ENCODE peak calls at places on chromosome 1, in nine cellular contexts. C, S, X, R, I, O, T, D and E are unnamed samples. For H3K4me1, the result is how much of the 10 kb centered on the place peaks cover.

GRCh38 chr1:151346082-151346768 is 827 bp downstream of the RFX5 start:
- DNase-seq in I (no peak), O (no peak), T (no peak), S (no peak), C (no peak), R (no peak), D (no peak), X (no peak), E (no peak)

GRCh38 chr1:23450894-23451293 is 26.3 kb upstream of the TCEA3 start:
- DNase-seq in O (no peak), D (no peak), T (no peak), S (no peak), I (no peak), X (no peak), C (no peak), R (no peak), E (no peak)

GRCh38 chr1:78604643-78605042 is 15.6 kb upstream of the IFI44L start:
- DNase-seq in C (no peak), I (no peak), D (no peak), X (no peak), R (no peak), O (no peak), S (no peak), T (no peak), E (no peak)

GRCh38 chr1:152486400-152487006 is 24.1 kb upstream of the LCE5A start:
- DNase-seq in C (no peak), T (no peak), I (no peak), X (no peak), O (no peak), S (no peak), D (no peak), R (no peak), E (no peak)

GRCh38 chr1:212561501-212561931 is 47.0 kb upstream of the ATF3 start:
- DNase-seq in D (no peak), T (no peak), C (no peak), R (no peak), X (no peak), I (no peak), S (no peak), O (no peak), E (no peak)

GRCh38 chr1:31617917-31618746 is 643 bp downstream of the HCRTR1 start:
- DNase-seq in S (peak), D (no peak), C (peak), O (no peak), R (no peak), I (peak), T (peak), X (peak), E (peak)

GRCh38 chr1:184483101-184483813 is 96.4 kb downstream of the C1orf21 start:
- DNase-seq in O (no peak), S (peak), C (peak), X (no peak), R (no peak), T (no peak), I (no peak), D (no peak), E (peak)

GRCh38 chr1:51570063-51570720 is 46.7 kb upstream of the OSBPL9 start:
- DNase-seq in T (no peak), X (no peak), C (no peak), D (no peak), S (no peak), R (no peak), O (no peak), I (no peak), E (no peak)

GRCh38 chr1:6854166-6854565 is 68.9 kb downstream of the CAMTA1 start:
- DNase-seq in D (no peak), S (no peak), R (no peak), I (no peak), T (no peak), X (no peak), O (no peak), C (no peak), E (no peak)

GRCh38 chr1:202158810-202159533 is 1.4 kb downstream of the PTPN7 start:
- DNase-seq in R (no peak), S (no peak), X (peak), T (no peak), O (no peak), C (no peak), I (no peak), D (peak), E (no peak)

GRCh38 chr1:9825101-9826074 is 1.6 kb upstream of the CLSTN1 start:
- DNase-seq in I (peak), S (peak), R (peak), T (no peak), C (peak), X (peak), O (peak), D (peak), E (peak)

GRCh38 chr1:180421614-180422013 is 80.8 kb downstream of the ACBD6 start:
- DNase-seq in X (no peak), R (no peak), S (no peak), C (no peak), T (no peak), D (no peak), I (no peak), O (no peak), E (no peak)

GRCh38 chr1:181356505-181357340 is 126.6 kb upstream of the CACNA1E start:
- DNase-seq in R (no peak), O (no peak), C (no peak), I (no peak), S (no peak), X (no peak), T (no peak), D (no peak), E (no peak)

GRCh38 chr1:151728151-151728711 is 6.9 kb downstream of the RIIAD1 start:
- DNase-seq in I (no peak), X (no peak), S (no peak), R (no peak), D (no peak), C (peak), O (no peak), T (no peak), E (no peak)

GRCh38 chr1:168714012-168714411 is 15.0 kb downstream of the DPT start:
- DNase-seq in T (no peak), I (no peak), S (no peak), O (no peak), X (no peak), C (no peak), D (no peak), R (no peak), E (no peak)

GRCh38 chr1:238281418-238281817 is 390.7 kb upstream of the ZP4 start:
- DNase-seq in S (no peak), R (no peak), I (no peak), D (no peak), X (no peak), T (no peak), O (no peak), C (no peak), E (no peak)

GRCh38 chr1:54377040-54377691 is 29.0 kb downstream of the SSBP3 start:
- DNase-seq in X (no peak), D (no peak), C (no peak), I (no peak), R (no peak), T (no peak), S (peak), O (no peak), E (peak)

GRCh38 chr1:243798726-243799125 is 51.3 kb downstream of the AKT3 start:
- DNase-seq in X (no peak), I (no peak), T (no peak), C (no peak), R (no peak), O (no peak), D (no peak), S (no peak), E (no peak)

GRCh38 chr1:177620636-177621190 is 349.1 kb downstream of the SEC16B start:
- DNase-seq in T (no peak), C (no peak), D (no peak), R (no peak), S (no peak), X (no peak), O (no peak), I (no peak), E (no peak)

GRCh38 chr1:21607549-21608529 is 61.3 kb downstream of the RAP1GAP start:
- DNase-seq in X (peak), D (peak), R (peak), C (peak), S (peak), O (peak), I (peak), T (peak), E (peak)

GRCh38 chr1:113390871-113391642 is 742 bp downstream of the MAGI3 start:
- DNase-seq in T (peak), C (peak), D (peak), O (no peak), X (peak), S (peak), R (no peak), I (peak), E (peak)

GRCh38 chr1:20729155-20729931 is 3.2 kb downstream of the SH2D5 start:
- DNase-seq in C (no peak), R (no peak), X (no peak), I (peak), D (peak), O (no peak), S (no peak), T (no peak), E (no peak)

GRCh38 chr1:180923024-180923841 is 10.5 kb downstream of the KIAA1614 start:
- DNase-seq in S (no peak), C (no peak), I (no peak), O (peak), X (no peak), D (no peak), T (no peak), R (peak), E (no peak)

DNA sequence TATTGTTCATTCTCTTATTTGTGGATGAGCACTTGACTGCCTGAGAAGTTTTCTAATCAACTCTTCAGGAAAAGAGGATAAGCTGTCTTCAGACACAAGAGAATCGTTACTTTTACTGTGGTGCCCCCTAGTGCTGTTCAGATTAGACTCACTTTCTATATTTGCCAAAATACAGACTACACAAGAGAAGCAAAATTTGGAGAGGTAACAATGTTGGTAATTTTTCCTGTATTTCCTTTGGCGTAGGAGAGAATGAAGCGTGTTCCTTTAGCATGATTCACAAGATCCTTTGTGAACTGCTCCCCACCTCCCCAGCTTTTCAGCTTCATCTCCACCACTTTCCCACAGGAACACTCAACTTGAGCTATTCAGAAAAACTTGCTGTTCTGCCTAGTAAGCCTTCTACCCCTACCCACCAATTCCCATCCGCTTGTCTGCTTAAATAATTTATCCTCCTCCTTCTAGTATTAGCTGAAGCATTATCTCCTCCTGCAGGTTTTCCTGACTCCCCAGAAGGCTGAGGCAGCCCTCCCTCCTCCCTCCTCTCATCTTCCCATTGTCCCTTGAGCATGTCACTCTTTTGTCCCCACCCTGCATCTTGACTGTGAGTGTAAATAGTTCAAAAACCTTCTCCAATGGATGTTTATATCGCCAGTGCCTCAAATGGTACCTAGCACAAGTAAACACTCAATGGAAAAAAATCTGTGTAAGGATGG is 4.5 kb downstream of the TNFSF4 start:
- DNase-seq in O (no peak), R (no peak), C (no peak), D (no peak), X (no peak), I (no peak), S (no peak), T (peak), E (peak)
- H3K4me1 ChIP-seq in O (under half), R (under half), C (under half), D (under half), X (under half), I (under half), S (under half), T (under half), E (under half)

GRCh38 chr1:28257736-28258135 is 1.6 kb upstream of the SESN2 start:
- DNase-seq in C (no peak), R (no peak), X (no peak), D (no peak), I (no peak), S (no peak), O (no peak), T (no peak), E (no peak)

GRCh38 chr1:28259252-28259934 is at the start of gene SESN2:
- DNase-seq in X (peak), I (peak), R (peak), S (peak), D (peak), O (peak), C (peak), T (peak), E (peak)

GRCh38 chr1:28258628-28259251 is 578 bp upstream of the SESN2 start:
- DNase-seq in D (no peak), T (no peak), O (no peak), C (no peak), I (no peak), S (no peak), R (no peak), X (no peak), E (no peak)

GRCh38 chr1:28260803-28261174 is 1.5 kb downstream of the SESN2 start:
- DNase-seq in X (no peak), I (no peak), R (no peak), T (no peak), D (no peak), S (no peak), C (no peak), O (no peak), E (no peak)

DNA sequence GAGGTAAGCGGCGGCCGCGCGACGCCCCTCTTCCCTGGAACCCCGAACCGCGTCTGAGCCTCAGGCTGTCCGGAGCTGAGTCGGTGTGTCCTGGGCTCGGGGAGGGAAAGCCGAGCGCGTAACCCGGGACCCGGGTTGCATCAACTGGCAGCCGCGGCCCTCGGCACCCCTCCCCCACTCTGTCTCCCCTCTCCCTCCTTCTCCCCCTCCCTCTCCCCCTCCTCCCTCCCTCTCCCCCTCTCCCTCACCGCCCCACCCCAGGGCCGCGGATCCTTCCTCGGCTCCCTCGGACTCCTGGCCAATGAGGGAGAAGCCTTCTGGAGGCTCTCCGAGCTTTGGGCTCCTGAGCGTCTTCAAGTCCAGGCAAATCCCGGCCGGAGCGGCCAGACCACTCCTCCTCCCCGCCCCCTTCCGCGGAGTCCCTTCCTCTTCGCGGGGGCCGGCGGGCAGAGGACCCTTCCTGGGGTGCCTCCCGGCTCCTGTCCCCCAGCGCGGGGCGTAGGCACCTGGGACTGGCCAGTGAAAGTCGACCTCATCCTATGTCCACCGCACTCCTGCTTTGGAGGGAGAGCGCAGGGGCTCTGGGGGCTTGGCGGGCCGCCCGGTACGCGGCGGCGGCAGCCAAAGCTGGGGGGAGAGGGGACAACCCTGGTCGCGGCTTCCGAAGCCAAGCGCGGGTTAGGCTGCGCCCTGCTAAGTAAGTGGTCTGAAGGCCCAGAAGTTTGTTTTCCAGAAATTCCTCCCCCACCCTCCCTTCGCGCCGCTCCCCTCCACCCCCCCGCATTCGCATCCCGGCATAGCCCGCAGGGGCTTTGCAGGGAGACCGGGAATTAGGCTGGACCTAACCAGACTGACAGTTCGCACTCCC is 851 bp downstream of the SESN2 start:
- DNase-seq in S (peak), D (peak), X (peak), T (peak), O (no peak), I (peak), C (peak), R (peak), E (peak)
- TF ChIP-seq POLR2A in S (no peak), D (no peak), X (peak), T (no peak), O (no peak), I (no peak), C (no peak), R (no peak), E (no peak)

GRCh38 chr1:25037174-25038074 is 107.3 kb upstream of the RUNX3 start:
- DNase-seq in C (no peak), S (no peak), O (no peak), R (no peak), D (peak), I (no peak), T (no peak), X (no peak), E (peak)

GRCh38 chr1:25041869-25042268 is 111.8 kb upstream of the RUNX3 start:
- DNase-seq in R (no peak), T (no peak), D (no peak), O (no peak), C (no peak), X (no peak), S (no peak), I (no peak), E (no peak)

GRCh38 chr1:25038699-25039098 is 108.6 kb upstream of the RUNX3 start:
- DNase-seq in X (no peak), T (no peak), I (no peak), R (no peak), C (no peak), O (no peak), D (no peak), S (no peak), E (no peak)

GRCh38 chr1:25040122-25040685 is 110.1 kb upstream of the RUNX3 start:
- DNase-seq in O (no peak), T (no peak), R (no peak), S (no peak), C (no peak), X (no peak), D (no peak), I (no peak), E (peak)

GRCh38 chr1:25039229-25039628 is 109.2 kb upstream of the RUNX3 start:
- DNase-seq in I (no peak), T (no peak), X (no peak), S (no peak), D (no peak), C (no peak), O (no peak), R (no peak), E (no peak)
- TF ChIP-seq CTCF in I (no peak), T (no peak), X (no peak), S (no peak), D (no peak), C (no peak), O (no peak), R (no peak), E (no peak)

GRCh38 chr1:204491653-204492052 is 3.0 kb downstream of the PIK3C2B start:
- DNase-seq in D (no peak), I (no peak), X (no peak), T (no peak), R (no peak), C (no peak), O (no peak), S (no peak), E (no peak)
- H3K4me1 ChIP-seq in D (under half), I (under half), X (under half), T (under half), R (under half), C (under half), O (under half), S (under half), E (under half)